ENCODE peak calls at places on chromosomes 1 and 21, in ten cellular contexts. M is activated naive CD8-positive, alpha-beta T cell treated with anti-CD3 and anti-CD28 coated beads, Interleukin-2, amount 50 U/mL, for 24 hours; A is brain microvascular endothelial cell; C is hypothalamus; G is colonic mucosa; Q is kidney tubule cell; N is stimulated activated CD8-positive, alpha-beta memory T cell treated with anti-CD3 and anti-CD28 coated beads, Interleukin-7, amount 100 ng/mL, for 24 hours; T is activated T-cell treated with anti-CD3 and anti-CD28 coated beads for 1 hour; F is sigmoid colon; Z is ELR. H is an unnamed sample.

GRCh38 chr21:45019076-45019886 is 55.1 kb upstream of the ADARB1 start:
- DNase-seq in M (no peak), A (peak; percentile 54), C (no peak), G (no peak), Q (no peak), N (no peak), T (no peak), F (peak; percentile 67), Z (no peak), H (no peak)

GRCh38 chr1:208068441-208068840 is 157.5 kb upstream of the CD34 start:
- DNase-seq in M (no peak), A (no peak), C (no peak), G (no peak), Q (no peak), N (no peak), T (no peak), F (no peak), Z (no peak), H (no peak)

GRCh38 chr1:228445867-228446584 is 29.4 kb upstream of the TRIM17 start:
- DNase-seq in M (peak; percentile 48), A (peak; percentile 44), C (no peak), G (no peak), Q (peak; percentile 37), N (no peak), T (no peak), F (no peak), Z (peak; percentile 35), H (no peak)

GRCh38 chr1:235910357-235911299 is 43.9 kb upstream of the LYST start:
- DNase-seq in M (peak; percentile 54), A (peak; percentile 97), C (no peak), G (no peak), Q (peak; percentile 99), N (no peak), T (no peak), F (no peak), Z (peak; percentile 99), H (no peak)

GRCh38 chr1:198764748-198765147 is 125.9 kb downstream of the PTPRC start:
- DNase-seq in M (no peak), A (no peak), C (no peak), G (no peak), Q (no peak), N (no peak), T (no peak), F (no peak), Z (no peak), H (no peak)

GRCh38 chr1:6572653-6573383 is 7.0 kb upstream of the ZBTB48 start:
- DNase-seq in M (no peak), A (no peak), C (no peak), G (no peak), Q (no peak), N (no peak), T (no peak), F (no peak), Z (no peak), H (no peak)

GRCh38 chr1:201788296-201788695 is 40.7 kb upstream of the IPO9 start:
- DNase-seq in M (no peak), A (no peak), C (no peak), G (no peak), Q (no peak), N (no peak), T (no peak), F (no peak), Z (no peak), H (no peak)

GRCh38 chr1:115706774-115707425 is 61.6 kb downstream of the CASQ2 start:
- DNase-seq in M (no peak), A (peak; percentile 27), C (no peak), G (no peak), Q (peak; percentile 59), N (no peak), T (no peak), F (no peak), Z (peak; percentile 70), H (no peak)

GRCh38 chr1:212284332-212284743 is 872 bp upstream of the PPP2R5A start:
- DNase-seq in M (no peak), A (no peak), C (no peak), G (no peak), Q (no peak), N (no peak), T (no peak), F (no peak), Z (no peak), H (no peak)

GRCh38 chr1:243470492-243470891 is 214.7 kb downstream of the SDCCAG8 start:
- DNase-seq in M (no peak), A (no peak), C (no peak), G (no peak), Q (no peak), N (no peak), T (no peak), F (no peak), Z (no peak), H (no peak)

GRCh38 chr1:62509028-62509427 is 72.2 kb downstream of the USP1 start:
- DNase-seq in M (no peak), A (no peak), C (no peak), G (no peak), Q (no peak), N (no peak), T (no peak), F (no peak), Z (no peak), H (no peak)

GRCh38 chr1:111769517-111770146 is 13.9 kb downstream of the DDX20 start:
- DNase-seq in M (peak; percentile 28), A (peak; percentile 50), C (peak; percentile 9), G (no peak), Q (peak; percentile 71), N (no peak), T (peak; percentile 29), F (no peak), Z (peak; percentile 80), H (peak; percentile 27)

GRCh38 chr21:40118527-40118926 is 251.3 kb downstream of the PCP4 start:
- DNase-seq in M (no peak), A (no peak), C (no peak), G (no peak), Q (peak; percentile 63), N (no peak), T (no peak), F (no peak), Z (no peak), H (no peak)

GRCh38 chr1:158117854-158118691 is 62.6 kb upstream of the CD1D start:
- DNase-seq in M (peak; percentile 35), A (peak; percentile 38), C (no peak), G (peak; percentile 53), Q (peak; percentile 40), N (peak; percentile 21), T (peak; percentile 28), F (peak; percentile 79), Z (peak; percentile 55), H (no peak)

GRCh38 chr1:222454782-222455181 is 93.1 kb downstream of the HHIPL2 start:
- DNase-seq in M (no peak), A (no peak), C (no peak), G (no peak), Q (no peak), N (no peak), T (no peak), F (peak; percentile 75), Z (peak; percentile 65), H (no peak)

GRCh38 chr1:100816049-100816448 is 78.6 kb downstream of the EXTL2 start:
- DNase-seq in M (no peak), A (no peak), C (no peak), G (no peak), Q (no peak), N (no peak), T (no peak), F (no peak), Z (no peak), H (no peak)

GRCh38 chr21:29265690-29266479 is 32.8 kb upstream of the BACH1 start:
- DNase-seq in M (peak; percentile 43), A (peak; percentile 20), C (no peak), G (no peak), Q (no peak), N (no peak), T (no peak), F (no peak), Z (peak; percentile 13), H (no peak)

GRCh38 chr1:50271968-50272578 is 151.2 kb downstream of the DMRTA2 start:
- DNase-seq in M (peak; percentile 25), A (peak; percentile 2), C (peak; percentile 2), G (peak; percentile 49), Q (peak; percentile 32), N (no peak), T (no peak), F (no peak), Z (peak; percentile 18), H (no peak)

GRCh38 chr1:246709845-246710244 is 14.4 kb upstream of the SCCPDH start:
- DNase-seq in M (no peak), A (no peak), C (no peak), G (peak; percentile 66), Q (no peak), N (no peak), T (no peak), F (no peak), Z (no peak), H (no peak)

GRCh38 chr1:26410706-26411623 is at the start of gene LIN28A:
- DNase-seq in M (no peak), A (no peak), C (no peak), G (no peak), Q (no peak), N (no peak), T (no peak), F (no peak), Z (no peak), H (no peak)

GRCh38 chr1:152768847-152769533 is 6.0 kb upstream of the LCE1F start:
- DNase-seq in M (no peak), A (no peak), C (no peak), G (no peak), Q (no peak), N (no peak), T (no peak), F (no peak), Z (peak; percentile 76), H (no peak)

GRCh38 chr21:33434770-33435360 is 31.7 kb downstream of the IFNGR2 start:
- DNase-seq in M (peak; percentile 23), A (peak; percentile 89), C (no peak), G (no peak), Q (peak; percentile 85), N (no peak), T (no peak), F (no peak), Z (peak; percentile 92), H (peak; percentile 74)

GRCh38 chr1:162136760-162137537 is 67.5 kb downstream of the NOS1AP start:
- DNase-seq in M (no peak), A (peak; percentile 86), C (no peak), G (no peak), Q (peak; percentile 85), N (no peak), T (no peak), F (no peak), Z (peak; percentile 92), H (no peak)

GRCh38 chr1:21335750-21336168 is 45.5 kb upstream of the ECE1 start:
- DNase-seq in M (no peak), A (no peak), C (no peak), G (no peak), Q (peak; percentile 69), N (no peak), T (no peak), F (peak; percentile 72), Z (no peak), H (no peak)

GRCh38 chr1:159141584-159142518 is 29.6 kb upstream of the CADM3 start:
- DNase-seq in M (peak; percentile 2), A (peak; percentile 57), C (peak; percentile 48), G (no peak), Q (peak; percentile 64), N (no peak), T (no peak), F (no peak), Z (peak; percentile 79), H (no peak)

GRCh38 chr1:181397841-181398240 is 85.5 kb upstream of the CACNA1E start:
- DNase-seq in M (no peak), A (no peak), C (no peak), G (no peak), Q (no peak), N (no peak), T (no peak), F (no peak), Z (no peak), H (no peak)

GRCh38 chr1:35568975-35569395 is 4.1 kb upstream of the TFAP2E start:
- DNase-seq in M (peak; percentile 70), A (peak; percentile 74), C (peak; percentile 20), G (peak; percentile 69), Q (peak; percentile 67), N (no peak), T (peak; percentile 42), F (peak; percentile 75), Z (peak; percentile 77), H (no peak)

GRCh38 chr1:109802901-109803561 is 39.3 kb upstream of the EPS8L3 start:
- DNase-seq in M (no peak), A (no peak), C (no peak), G (peak; percentile 16), Q (no peak), N (no peak), T (no peak), F (peak; percentile 61), Z (no peak), H (no peak)